ENCODE peak calls at places on chromosomes 6 and 20, in eight cellular contexts. J is HEK293T; D is activated T-cell treated with anti-CD3 and anti-CD28 coated beads, Interleukin-2, amount 50 U/mL, for 1 hour; K is IMR-90; L is NCI-H1417; G is activated CD4-positive, alpha-beta T cell treated with anti-CD3 and anti-CD28 coated beads for 48 hours; O is activated T-helper 1 cell treated with anti-CD3 and anti-CD28 coated beads, Interleukin-2, amount 50 U/mL, for 16 hours; W is amygdala. X is an unnamed sample.

GRCh38 chr6:13712485-13712990 is 903 bp upstream of the RANBP9 start:
- DNase-seq in J (no peak), D (no peak), K (peak; percentile 21), L (no peak), G (no peak), O (no peak), W (no peak), X (no peak)

GRCh38 chr20:58907481-58908137 is 55.1 kb downstream of the GNAS start:
- DNase-seq in J (peak; percentile 75), D (peak; percentile 43), K (peak; percentile 99), L (peak; percentile 91), G (peak; percentile 52), O (no peak), W (peak; percentile 59), X (peak; percentile 90)

GRCh38 chr6:49676671-49677281 is 36.6 kb downstream of the CRISP2 start:
- DNase-seq in J (no peak), D (no peak), K (peak; percentile 51), L (no peak), G (no peak), O (no peak), W (no peak), X (no peak)

GRCh38 chr6:6699741-6700367 is 111.3 kb downstream of the LY86 start:
- DNase-seq in J (no peak), D (no peak), K (peak; percentile 91), L (peak; percentile 94), G (no peak), O (no peak), W (peak; percentile 25), X (peak; percentile 91)

GRCh38 chr6:149763866-149764265 is 14.3 kb downstream of the PCMT1 start:
- DNase-seq in J (no peak), D (no peak), K (no peak), L (no peak), G (no peak), O (no peak), W (no peak), X (no peak)

GRCh38 chr20:63959699-63960075 is 3.5 kb upstream of the UCKL1 start:
- DNase-seq in J (no peak), D (no peak), K (no peak), L (no peak), G (no peak), O (no peak), W (no peak), X (no peak)

GRCh38 chr6:22236626-22237414 is 60.0 kb downstream of the PRL start:
- DNase-seq in J (no peak), D (no peak), K (peak; percentile 95), L (no peak), G (no peak), O (no peak), W (no peak), X (no peak)

GRCh38 chr20:64064145-64064698 is 1.2 kb downstream of the TCEA2 start:
- DNase-seq in J (no peak), D (no peak), K (peak; percentile 32), L (no peak), G (no peak), O (no peak), W (no peak), X (no peak)

GRCh38 chr6:109001554-109001953 is 93.1 kb downstream of the SESN1 start:
- DNase-seq in J (no peak), D (no peak), K (no peak), L (no peak), G (no peak), O (no peak), W (no peak), X (peak; percentile 16)

GRCh38 chr20:57473246-57474042 is 51.5 kb downstream of the CTCFL start:
- DNase-seq in J (peak; percentile 30), D (peak; percentile 15), K (no peak), L (peak; percentile 43), G (peak; percentile 25), O (no peak), W (peak; percentile 21), X (no peak)

GRCh38 chr20:21202284-21202683 is 76.4 kb downstream of the KIZ start:
- DNase-seq in J (no peak), D (no peak), K (peak; percentile 43), L (no peak), G (no peak), O (no peak), W (no peak), X (no peak)

GRCh38 chr20:36392989-36393388 is 86.8 kb downstream of the DLGAP4 start:
- DNase-seq in J (no peak), D (no peak), K (no peak), L (no peak), G (no peak), O (no peak), W (no peak), X (no peak)

GRCh38 chr6:148973809-148974208 is 227.0 kb downstream of the UST start:
- DNase-seq in J (peak; percentile 39), D (no peak), K (peak; percentile 66), L (peak; percentile 14), G (no peak), O (no peak), W (no peak), X (no peak)

GRCh38 chr20:48107560-48107959 is 322.3 kb upstream of the SULF2 start:
- DNase-seq in J (no peak), D (no peak), K (no peak), L (no peak), G (no peak), O (no peak), W (no peak), X (no peak)

GRCh38 chr6:26020983-26021349 is 58.4 kb downstream of the TRIM38 start:
- DNase-seq in J (no peak), D (peak; percentile 65), K (peak; percentile 74), L (no peak), G (peak; percentile 84), O (no peak), W (peak; percentile 44), X (no peak)

GRCh38 chr6:35177139-35177538 is 36.0 kb upstream of the TCP11 start:
- DNase-seq in J (no peak), D (no peak), K (no peak), L (no peak), G (no peak), O (no peak), W (no peak), X (no peak)

GRCh38 chr6:6556738-6557503 is 31.6 kb upstream of the LY86 start:
- DNase-seq in J (peak; percentile 71), D (peak; percentile 55), K (peak; percentile 5), L (peak; percentile 22), G (peak; percentile 58), O (no peak), W (no peak), X (peak; percentile 30)

GRCh38 chr6:82257088-82257774 is 9.7 kb upstream of the IBTK start:
- DNase-seq in J (no peak), D (no peak), K (no peak), L (no peak), G (no peak), O (no peak), W (no peak), X (no peak)

GRCh38 chr6:65745614-65746013 is 38.6 kb upstream of the EYS start:
- DNase-seq in J (no peak), D (no peak), K (no peak), L (no peak), G (no peak), O (no peak), W (no peak), X (no peak)

GRCh38 chr6:93136111-93136510 is 283.2 kb downstream of the EPHA7 start:
- DNase-seq in J (no peak), D (no peak), K (no peak), L (no peak), G (no peak), O (no peak), W (no peak), X (no peak)

GRCh38 chr20:50848846-50849673 is 54.2 kb downstream of the BCAS4 start:
- DNase-seq in J (no peak), D (no peak), K (no peak), L (no peak), G (no peak), O (no peak), W (peak; percentile 31), X (no peak)

GRCh38 chr20:23143986-23144695 is 58.0 kb upstream of the CD93 start:
- DNase-seq in J (no peak), D (no peak), K (no peak), L (no peak), G (no peak), O (no peak), W (no peak), X (no peak)

GRCh38 chr6:135475292-135475886 is 22.2 kb downstream of the AHI1 start:
- DNase-seq in J (no peak), D (no peak), K (peak; percentile 73), L (no peak), G (no peak), O (no peak), W (no peak), X (no peak)

GRCh38 chr6:96675617-96676016 is 112.7 kb downstream of the FHL5 start:
- DNase-seq in J (no peak), D (no peak), K (no peak), L (peak; percentile 31), G (no peak), O (no peak), W (no peak), X (peak; percentile 96)

GRCh38 chr6:3741477-3741871 is 10.0 kb downstream of the PXDC1 start:
- DNase-seq in J (no peak), D (no peak), K (no peak), L (no peak), G (no peak), O (no peak), W (no peak), X (no peak)

GRCh38 chr20:6075428-6076219 is 21.8 kb upstream of the LRRN4 start:
- DNase-seq in J (no peak), D (no peak), K (no peak), L (no peak), G (no peak), O (no peak), W (peak; percentile 13), X (peak; percentile 21)

GRCh38 chr20:10074513-10074912 is 39.7 kb downstream of the ANKEF1 start:
- DNase-seq in J (no peak), D (no peak), K (peak; percentile 90), L (peak; percentile 61), G (no peak), O (no peak), W (no peak), X (no peak)

GRCh38 chr20:50341880-50342637 is 151.4 kb downstream of the CEBPB start:
- DNase-seq in J (no peak), D (no peak), K (no peak), L (peak; percentile 91), G (no peak), O (no peak), W (no peak), X (no peak)

GRCh38 chr6:39530201-39530759 is 194.9 kb downstream of the KIF6 start:
- DNase-seq in J (no peak), D (no peak), K (no peak), L (no peak), G (no peak), O (no peak), W (no peak), X (no peak)

GRCh38 chr20:17625246-17626051 is 55.6 kb downstream of the DSTN start:
- DNase-seq in J (no peak), D (no peak), K (no peak), L (no peak), G (no peak), O (no peak), W (no peak), X (no peak)

GRCh38 chr6:111427341-111428116 is 55.5 kb downstream of the REV3L start:
- DNase-seq in J (no peak), D (no peak), K (peak; percentile 85), L (no peak), G (peak; percentile 14), O (no peak), W (no peak), X (no peak)

GRCh38 chr6:110524305-110524704 is 47.9 kb upstream of the SLC22A16 start:
- DNase-seq in J (no peak), D (no peak), K (no peak), L (peak; percentile 28), G (no peak), O (no peak), W (no peak), X (no peak)

GRCh38 chr20:35734777-35735649 is 7.0 kb downstream of the RBM39 start:
- DNase-seq in J (no peak), D (no peak), K (no peak), L (no peak), G (no peak), O (no peak), W (no peak), X (no peak)